ENCODE peak calls at places on chromosome 16, in five cellular contexts. One of them, this sample, is unnamed. For H3K4me1, the result is how much of the 10 kb centered on the place peaks cover.

GRCh38 chr16:86019446-86020047 is 120.6 kb downstream of the IRF8 start:
- DNase-seq in A549: peak
- DNase-seq in K562: peak
- DNase-seq in GM12878: no peak
- DNase-seq in HepG2: no peak
- DNase-seq in this sample: peak

GRCh38 chr16:87017388-87018012 is 299.7 kb downstream of the C16orf95 start:
- DNase-seq in A549: peak
- DNase-seq in K562: no peak
- DNase-seq in GM12878: no peak
- DNase-seq in HepG2: no peak
- DNase-seq in this sample: peak

GRCh38 chr16:914453-914852 is 56.3 kb downstream of the LMF1 start:
- DNase-seq in A549: peak
- DNase-seq in K562: no peak
- DNase-seq in GM12878: peak
- DNase-seq in HepG2: peak
- DNase-seq in this sample: no peak

GRCh38 chr16:19980866-19981265 is 92.8 kb downstream of the GPR139 start:
- DNase-seq in A549: peak
- DNase-seq in K562: peak
- DNase-seq in GM12878: no peak
- DNase-seq in HepG2: peak
- DNase-seq in this sample: peak

GRCh38 chr16:71775949-71776348 is 32.7 kb downstream of the AP1G1 start:
- DNase-seq in A549: no peak
- DNase-seq in K562: no peak
- DNase-seq in GM12878: peak
- DNase-seq in HepG2: no peak
- DNase-seq in this sample: no peak

GRCh38 chr16:78289844-78290277 is 190.4 kb downstream of the WWOX start:
- DNase-seq in A549: no peak
- DNase-seq in K562: no peak
- DNase-seq in GM12878: no peak
- DNase-seq in HepG2: no peak
- DNase-seq in this sample: peak

GRCh38 chr16:1311212-1311737 is 1.8 kb downstream of the UBE2I start:
- DNase-seq in A549: no peak
- DNase-seq in K562: no peak
- DNase-seq in GM12878: no peak
- DNase-seq in HepG2: no peak
- DNase-seq in this sample: no peak

GRCh38 chr16:53744449-53744848 is 40.5 kb downstream of the FTO start:
- DNase-seq in A549: no peak
- DNase-seq in K562: no peak
- DNase-seq in GM12878: no peak
- DNase-seq in HepG2: peak
- DNase-seq in this sample: peak

GRCh38 chr16:69494993-69495392 is 70.6 kb downstream of the CYB5B start:
- DNase-seq in A549: peak
- DNase-seq in K562: peak
- DNase-seq in GM12878: no peak
- DNase-seq in HepG2: peak
- DNase-seq in this sample: peak

GRCh38 chr16:74627506-74628220 is 20.7 kb upstream of the GLG1 start:
- DNase-seq in A549: no peak
- DNase-seq in K562: no peak
- DNase-seq in GM12878: no peak
- DNase-seq in HepG2: no peak
- DNase-seq in this sample: no peak

GRCh38 chr16:85055503-85056210 is 28.1 kb downstream of the KIAA0513 start:
- DNase-seq in A549: no peak
- DNase-seq in K562: no peak
- DNase-seq in GM12878: peak
- DNase-seq in HepG2: peak
- DNase-seq in this sample: no peak

GRCh38 chr16:14074544-14074943 is 3.4 kb downstream of the MRTFB start:
- DNase-seq in A549: no peak
- DNase-seq in K562: no peak
- DNase-seq in GM12878: no peak
- DNase-seq in HepG2: no peak
- DNase-seq in this sample: no peak

GRCh38 chr16:14072360-14072759 is 1.2 kb downstream of the MRTFB start:
- DNase-seq in A549: no peak
- DNase-seq in K562: no peak
- DNase-seq in GM12878: no peak
- DNase-seq in HepG2: no peak
- DNase-seq in this sample: no peak

GRCh38 chr16:14077918-14078317 is 6.8 kb downstream of the MRTFB start:
- DNase-seq in A549: no peak
- DNase-seq in K562: peak
- DNase-seq in GM12878: no peak
- DNase-seq in HepG2: no peak
- DNase-seq in this sample: no peak
- H3K4me1 ChIP-seq in A549: under half
- H3K4me1 ChIP-seq in K562: under half
- H3K4me1 ChIP-seq in GM12878: under half
- H3K4me1 ChIP-seq in HepG2: under half
- H3K4me1 ChIP-seq in this sample: under half

GRCh38 chr16:16938009-16938408 is 532.8 kb downstream of the XYLT1 start:
- DNase-seq in A549: no peak
- DNase-seq in K562: no peak
- DNase-seq in GM12878: no peak
- DNase-seq in HepG2: no peak
- DNase-seq in this sample: no peak
- TF ChIP-seq JUNB in A549: no peak
- TF ChIP-seq JUNB in K562: no peak
- TF ChIP-seq JUNB in GM12878: no peak
- TF ChIP-seq JUNB in HepG2: no peak
- TF ChIP-seq JUNB in this sample: no peak

GRCh38 chr16:81558077-81558443 is 113.5 kb downstream of the CMIP start:
- DNase-seq in A549: no peak
- DNase-seq in K562: no peak
- DNase-seq in GM12878: no peak
- DNase-seq in HepG2: no peak
- DNase-seq in this sample: no peak
- H3K4me1 ChIP-seq in A549: half or more
- H3K4me1 ChIP-seq in K562: under half
- H3K4me1 ChIP-seq in GM12878: under half
- H3K4me1 ChIP-seq in HepG2: half or more
- H3K4me1 ChIP-seq in this sample: under half

DNA sequence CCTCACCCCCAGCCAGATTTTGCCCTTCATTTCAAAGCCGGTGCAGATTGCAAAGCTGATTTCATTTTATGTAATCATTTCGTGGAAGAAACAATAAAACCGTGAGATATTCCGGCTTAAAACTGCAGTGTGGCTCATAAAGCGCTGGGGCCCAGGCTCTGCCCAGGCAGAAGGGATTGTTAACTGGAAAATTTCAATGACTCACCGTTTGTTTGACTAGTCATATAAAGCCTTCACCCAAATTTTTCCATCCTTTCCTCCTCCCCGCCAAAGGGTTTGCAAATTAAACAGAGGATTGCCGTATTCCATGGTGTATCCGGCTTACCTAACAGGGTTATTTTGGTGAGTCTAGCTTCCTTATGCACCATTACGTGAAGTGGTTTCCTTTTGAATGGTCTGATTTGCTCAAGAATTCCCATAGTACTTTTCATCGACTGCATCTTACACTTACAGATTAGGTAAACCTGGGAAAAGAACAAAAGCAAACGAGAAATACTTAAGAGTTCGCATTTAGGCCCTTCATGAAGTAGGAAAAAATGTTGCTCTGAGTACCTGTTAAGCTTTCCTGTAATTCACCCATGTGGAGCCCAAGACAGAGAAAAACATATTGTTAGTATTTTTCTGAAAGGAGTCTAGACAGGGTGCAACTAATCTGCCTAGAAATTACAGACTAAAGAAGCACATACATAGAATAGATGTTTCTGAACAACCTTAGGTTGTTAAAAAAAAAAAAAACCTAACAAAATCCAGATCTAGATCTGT is 949 bp upstream of the GSPT1 start:
- DNase-seq in A549: peak
- DNase-seq in K562: peak
- DNase-seq in GM12878: no peak
- DNase-seq in HepG2: peak
- DNase-seq in this sample: no peak
- TF ChIP-seq JUNB in A549: no peak
- TF ChIP-seq JUNB in K562: no peak
- TF ChIP-seq JUNB in GM12878: peak
- TF ChIP-seq JUNB in HepG2: peak
- TF ChIP-seq JUNB in this sample: no peak